ENCODE peak calls at places on chromosome 11, in six cellular contexts. W is fibroblast of the aortic adventitia, F is uterus, Y is testis, A is upper lobe of left lung, Z is activated B cell treated with CpG ODN at 0.5 μM for 24 hours. S is an unnamed sample.

GRCh38 chr11:66851251-66851620 is 5.6 kb upstream of the LRFN4 start:
- DNase-seq in W (no peak), F (no peak), Y (no peak), A (no peak), Z (no peak), S (no peak)

GRCh38 chr11:19697721-19698121 is 14.9 kb upstream of the NAV2 start:
- DNase-seq in W (no peak), F (no peak), Y (peak; percentile 22), A (no peak), Z (no peak), S (no peak)

GRCh38 chr11:10628506-10629236 is 60.2 kb upstream of the LYVE1 start:
- DNase-seq in W (no peak), F (no peak), Y (no peak), A (peak; percentile 55), Z (peak; percentile 43), S (no peak)

GRCh38 chr11:66131937-66132632 is 62.0 kb downstream of the PACS1 start:
- DNase-seq in W (no peak), F (no peak), Y (no peak), A (no peak), Z (no peak), S (no peak)

GRCh38 chr11:48054994-48055291 is 74.6 kb downstream of the PTPRJ start:
- DNase-seq in W (no peak), F (no peak), Y (no peak), A (no peak), Z (no peak), S (no peak)

GRCh38 chr11:91081440-91082088 is 858.7 kb upstream of the CHORDC1 start:
- DNase-seq in W (peak; percentile 25), F (no peak), Y (no peak), A (no peak), Z (no peak), S (no peak)

GRCh38 chr11:48096588-48097525 is 116.5 kb downstream of the PTPRJ start:
- DNase-seq in W (peak; percentile 43), F (no peak), Y (no peak), A (no peak), Z (no peak), S (no peak)

GRCh38 chr11:84564180-84564866 is 1062.8 kb downstream of the DLG2 start:
- DNase-seq in W (peak; percentile 65), F (peak; percentile 20), Y (peak; percentile 67), A (no peak), Z (no peak), S (peak; percentile 13)

GRCh38 chr11:2483426-2483825 is 38.6 kb downstream of the KCNQ1 start:
- DNase-seq in W (no peak), F (no peak), Y (no peak), A (no peak), Z (no peak), S (no peak)

GRCh38 chr11:23520226-23520960 is 660.1 kb upstream of the CCDC179 start:
- DNase-seq in W (no peak), F (no peak), Y (no peak), A (peak; percentile 37), Z (no peak), S (no peak)

GRCh38 chr11:106331163-106331562 is 253.7 kb downstream of the AASDHPPT start:
- DNase-seq in W (no peak), F (no peak), Y (no peak), A (no peak), Z (no peak), S (no peak)

GRCh38 chr11:106326087-106326486 is 248.6 kb downstream of the AASDHPPT start:
- DNase-seq in W (no peak), F (no peak), Y (no peak), A (no peak), Z (no peak), S (no peak)

GRCh38 chr11:106333678-106334077 is 256.2 kb downstream of the AASDHPPT start:
- DNase-seq in W (no peak), F (no peak), Y (no peak), A (no peak), Z (no peak), S (no peak)

GRCh38 chr11:106327134-106327533 is 249.7 kb downstream of the AASDHPPT start:
- DNase-seq in W (no peak), F (no peak), Y (no peak), A (no peak), Z (no peak), S (no peak)

DNA sequence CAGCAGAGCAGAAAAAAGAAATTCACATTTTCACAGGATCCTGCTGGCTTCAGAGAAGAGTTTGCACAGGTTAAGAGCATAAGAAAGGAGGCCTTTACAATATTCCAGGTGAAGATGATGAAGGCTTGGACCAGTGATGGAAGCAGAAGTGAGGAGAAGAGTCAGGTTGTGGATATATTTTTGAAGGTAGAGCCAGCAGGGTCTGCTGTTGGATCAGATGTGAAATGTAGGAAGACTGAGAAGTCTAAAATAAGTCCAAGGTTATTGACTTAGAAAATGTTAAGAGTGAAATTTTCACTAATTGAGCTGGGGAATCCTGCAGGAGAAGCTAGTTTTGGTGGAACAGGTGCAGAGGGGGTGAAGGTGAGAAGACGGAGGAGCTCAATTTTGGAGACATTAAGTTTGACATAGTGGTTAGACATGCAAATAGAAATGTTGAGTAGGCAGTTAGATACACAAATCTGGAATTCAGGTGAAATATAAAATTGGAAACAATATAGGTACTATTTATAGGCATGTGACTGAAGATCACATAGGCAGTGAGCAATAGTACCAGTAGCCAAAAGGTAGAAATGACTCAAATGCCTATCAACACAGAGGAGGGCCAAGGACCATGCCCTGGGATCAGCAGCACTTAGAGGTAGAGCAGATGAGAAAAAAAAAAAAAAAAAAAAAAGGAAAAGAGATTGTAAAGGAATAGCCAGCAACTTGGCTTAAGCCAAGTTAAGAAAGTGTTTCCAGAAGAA is 252.0 kb downstream of the AASDHPPT start:
- DNase-seq in W (peak; percentile 18), F (no peak), Y (no peak), A (no peak), Z (no peak), S (no peak)
- TF ChIP-seq CTCF in W (peak; percentile 8), F (no peak), Y (no peak), A (no peak), Z (no peak), S (no peak)

GRCh38 chr11:8685306-8685705 is 2.7 kb downstream of the RPL27A start:
- DNase-seq in W (no peak), F (no peak), Y (no peak), A (no peak), Z (no peak), S (no peak)

GRCh38 chr11:8681837-8682218 is 637 bp downstream of the TRIM66 start:
- DNase-seq in W (no peak), F (no peak), Y (no peak), A (no peak), Z (no peak), S (no peak)

GRCh38 chr11:8683115-8683807 is 669 bp downstream of the RPL27A start:
- DNase-seq in W (peak; percentile 30), F (no peak), Y (no peak), A (no peak), Z (no peak), S (peak; percentile 16)

GRCh38 chr11:8684600-8685290 is 2.2 kb downstream of the RPL27A start:
- DNase-seq in W (no peak), F (no peak), Y (no peak), A (no peak), Z (no peak), S (no peak)

DNA sequence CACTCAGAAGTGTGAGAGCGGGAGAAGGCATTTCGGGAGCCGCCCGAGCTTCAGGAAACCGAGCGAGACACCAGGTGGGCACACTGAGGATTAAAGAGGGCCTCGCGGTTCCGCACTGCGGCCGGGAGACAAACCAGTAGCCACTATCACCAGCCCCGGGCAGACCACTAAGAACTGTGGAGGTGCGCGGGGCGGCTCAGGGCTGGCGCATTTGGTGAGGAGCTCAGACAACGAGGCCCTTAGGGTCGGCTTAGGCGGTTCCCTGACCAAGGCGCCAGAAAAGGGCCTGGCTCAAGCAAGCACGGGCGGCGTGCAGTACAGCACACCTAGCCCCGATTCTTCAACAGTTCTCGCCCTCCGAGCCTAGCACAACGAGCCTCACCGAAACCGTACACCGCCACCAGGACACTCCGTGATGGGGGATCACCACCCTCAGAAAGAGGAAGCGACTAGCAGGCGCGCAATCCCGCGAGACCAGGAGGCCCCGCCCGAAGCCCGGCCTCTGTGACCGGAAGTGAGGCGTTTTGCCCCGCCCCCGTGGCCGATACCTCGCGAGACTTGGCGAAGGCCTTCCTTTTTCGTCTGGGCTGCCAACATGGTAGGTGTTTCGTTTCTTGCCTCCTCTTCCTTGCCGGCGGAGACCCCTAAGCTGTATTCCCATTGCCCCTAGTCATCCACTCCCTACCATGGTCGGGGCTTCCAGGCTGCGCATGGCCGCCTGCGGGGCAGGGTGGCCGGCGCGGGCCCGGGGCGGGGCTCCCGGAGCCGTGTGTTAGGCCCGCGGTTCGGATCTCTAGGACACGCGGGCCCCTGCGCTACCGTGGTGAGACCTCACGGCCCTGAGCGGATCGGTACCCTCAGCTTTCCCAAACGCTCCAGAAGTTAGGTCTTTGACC is at the start of the genes RPL27A and TRIM66:
- DNase-seq in W (peak; percentile 96), F (peak; percentile 99), Y (peak; percentile 98), A (peak; percentile 100), Z (peak; percentile 99), S (peak; percentile 98)
- TF ChIP-seq CTCF in W (peak; percentile 31), F (peak; percentile 39), Y (peak; percentile 34), A (peak; percentile 43), Z (no peak), S (peak; percentile 17)

DNA sequence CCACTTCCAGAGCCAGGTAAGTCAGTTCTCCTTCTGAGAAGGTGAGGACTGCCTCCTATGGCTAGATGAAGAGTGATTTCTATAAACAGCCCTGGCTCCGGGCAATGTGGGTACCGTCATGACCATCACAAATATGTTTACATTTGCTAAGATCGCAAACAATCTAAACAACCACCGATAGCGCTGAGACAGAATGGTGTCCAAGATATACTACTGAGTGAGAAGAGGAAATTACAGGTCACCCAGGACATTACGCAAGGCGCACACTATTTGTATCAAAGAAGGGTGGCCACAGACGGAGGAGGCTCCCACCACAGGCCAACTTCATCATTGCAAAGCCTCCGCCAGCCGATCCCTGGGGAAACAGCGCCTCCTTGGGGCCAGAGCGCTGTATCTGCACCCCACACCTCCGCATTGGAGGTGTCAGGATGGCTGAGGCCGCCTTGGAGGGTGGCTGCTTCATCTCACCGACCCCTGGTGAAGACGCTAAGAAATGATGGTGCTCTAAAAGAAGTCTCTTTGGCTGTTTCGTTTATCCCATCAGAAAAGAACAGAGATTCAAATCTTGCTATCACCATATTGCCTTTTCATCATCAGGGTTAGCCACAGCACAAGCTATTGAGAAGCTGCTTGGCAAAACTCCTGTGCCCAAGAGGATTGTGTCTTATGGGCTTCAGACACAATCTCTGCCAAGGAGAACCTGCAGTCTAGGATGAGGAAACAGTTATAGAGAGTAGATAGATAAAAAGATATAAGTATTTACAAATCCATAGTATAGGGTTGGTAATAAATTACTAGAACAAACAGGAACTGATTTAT is 12.3 kb upstream of the ASRGL1 start:
- DNase-seq in W (peak; percentile 9), F (no peak), Y (peak; percentile 71), A (peak; percentile 50), Z (no peak), S (peak; percentile 41)
- TF ChIP-seq CTCF in W (peak; percentile 51), F (peak; percentile 22), Y (peak; percentile 50), A (peak; percentile 59), Z (no peak), S (peak; percentile 72)

DNA sequence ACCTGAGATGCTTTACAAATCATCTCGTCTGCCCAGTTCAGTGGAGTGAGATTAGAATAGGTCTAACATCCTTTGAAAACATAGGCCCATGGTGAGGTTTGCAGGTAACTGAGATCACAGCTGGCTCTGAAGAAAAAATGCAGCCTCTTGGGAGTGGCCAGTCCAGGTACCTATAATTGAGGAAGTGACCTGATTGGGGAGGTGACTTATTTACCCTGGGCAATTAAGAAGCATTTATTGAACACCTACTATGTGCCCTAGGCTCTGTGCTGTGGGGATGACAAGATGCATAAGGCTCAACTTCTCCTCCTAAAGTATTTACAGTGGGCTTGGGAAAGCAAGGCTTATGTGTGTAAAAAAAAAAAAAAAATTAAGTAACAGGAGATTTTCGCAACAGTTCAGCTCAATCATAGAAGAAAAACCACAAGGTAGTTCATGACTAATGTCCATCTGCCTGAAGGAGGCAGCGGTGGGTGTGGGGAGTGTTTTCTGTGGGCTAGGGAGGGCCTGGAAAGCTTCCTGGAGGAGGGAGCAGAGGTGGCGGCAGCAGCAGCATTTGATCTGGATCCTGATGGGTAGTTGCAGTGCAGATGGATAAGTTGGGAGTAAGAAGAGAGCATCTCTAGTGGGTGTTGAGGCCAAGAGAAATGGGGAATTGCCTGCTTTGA is 16.1 kb downstream of the MICAL2 start:
- DNase-seq in W (peak; percentile 78), F (no peak), Y (no peak), A (no peak), Z (no peak), S (no peak)
- TF ChIP-seq CTCF in W (no peak), F (no peak), Y (no peak), A (no peak), Z (no peak), S (no peak)

S was measured in progenitor cell of endocrine pancreas.